ENCODE peak calls at places on chromosomes 5 and 9, in six cellular contexts. R, N, Q, F, E and D are unnamed samples.

GRCh38 chr5:157143127-157143959 is 678 bp upstream of the MED7 start:
- DNase-seq in R (peak; percentile 25), N (peak; percentile 43), Q (peak; percentile 63), F (peak; percentile 37), E (peak; percentile 38), D (peak; percentile 39)

GRCh38 chr9:92954078-92954861 is 6.9 kb downstream of the FGD3 start:
- DNase-seq in R (peak; percentile 18), N (no peak), Q (no peak), F (peak; percentile 65), E (no peak), D (peak; percentile 41)

GRCh38 chr9:116064970-116065369 is 88.6 kb upstream of the PAPPA start:
- DNase-seq in R (no peak), N (no peak), Q (no peak), F (no peak), E (no peak), D (no peak)

GRCh38 chr5:173907686-173908371 is 19.7 kb downstream of the CPEB4 start:
- DNase-seq in R (no peak), N (no peak), Q (no peak), F (peak; percentile 14), E (no peak), D (no peak)

GRCh38 chr9:71303351-71303750 is 181.9 kb upstream of the TRPM3 start:
- DNase-seq in R (peak; percentile 8), N (no peak), Q (no peak), F (no peak), E (no peak), D (no peak)

GRCh38 chr9:101026824-101027223 is 1.7 kb upstream of the PLPPR1 start:
- DNase-seq in R (no peak), N (no peak), Q (no peak), F (no peak), E (no peak), D (no peak)

GRCh38 chr5:120413706-120414105 is 50.4 kb upstream of the PRR16 start:
- DNase-seq in R (peak; percentile 53), N (no peak), Q (no peak), F (no peak), E (no peak), D (no peak)

GRCh38 chr9:20513126-20513913 is 109.0 kb downstream of the MLLT3 start:
- DNase-seq in R (no peak), N (no peak), Q (no peak), F (no peak), E (no peak), D (no peak)

GRCh38 chr9:27467486-27467885 is 56.6 kb upstream of the IFNK start:
- DNase-seq in R (no peak), N (no peak), Q (no peak), F (no peak), E (no peak), D (no peak)

DNA sequence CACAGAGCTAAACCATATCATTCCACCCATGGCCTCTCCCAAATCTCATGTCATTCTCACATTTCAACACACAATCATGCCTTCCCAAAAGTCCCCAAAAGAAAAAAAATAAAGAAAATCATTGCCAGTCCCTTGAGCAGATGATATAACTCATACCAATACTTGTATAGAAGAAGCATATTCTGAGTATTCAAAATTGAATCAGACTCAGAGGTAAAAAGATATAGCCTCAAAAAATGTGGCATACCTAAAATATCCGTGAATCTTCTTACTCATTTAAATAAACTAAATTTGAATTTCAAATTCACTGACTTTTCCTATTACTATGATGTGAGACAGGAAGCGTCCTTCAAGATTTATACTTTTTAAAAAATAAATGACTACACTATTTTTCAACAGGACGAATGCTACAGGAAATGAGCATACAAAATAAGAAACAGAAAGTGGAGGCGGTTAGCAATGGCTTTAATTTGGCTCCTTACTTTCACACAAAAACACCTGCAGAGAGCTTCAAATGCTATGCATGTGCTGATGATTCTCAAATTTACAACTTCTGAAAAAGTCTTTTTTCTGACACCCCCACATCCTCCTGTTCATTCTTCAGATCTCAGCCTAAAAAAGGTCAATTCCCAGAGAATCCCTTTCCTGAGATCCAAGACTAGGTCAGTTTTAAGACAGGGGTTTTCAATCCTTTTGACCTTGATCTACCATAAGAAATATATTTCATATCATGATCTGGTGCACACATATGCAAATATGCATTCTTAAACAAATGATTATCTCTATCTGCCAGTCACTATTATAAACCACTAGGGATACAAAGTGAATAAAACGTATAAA is 39.6 kb upstream of the DMXL1 start:
- DNase-seq in R (no peak), N (no peak), Q (no peak), F (peak; percentile 82), E (no peak), D (peak; percentile 74)
- H3K4me3 ChIP-seq in R (no peak overlapping the region), N (no peak overlapping the region), Q (no peak overlapping the region), F (peak overlapping the region; percentile 10), E (no peak overlapping the region), D (no peak overlapping the region)

GRCh38 chr9:38622083-38622674 is 1.8 kb upstream of the ANKRD18A start:
- DNase-seq in R (no peak), N (no peak), Q (no peak), F (no peak), E (no peak), D (no peak)

GRCh38 chr9:38619556-38620447 is 594 bp downstream of the ANKRD18A start:
- DNase-seq in R (no peak), N (no peak), Q (no peak), F (peak; percentile 19), E (no peak), D (no peak)

GRCh38 chr9:38622961-38623360 is 2.6 kb upstream of the ANKRD18A start:
- DNase-seq in R (no peak), N (no peak), Q (no peak), F (no peak), E (no peak), D (no peak)

GRCh38 chr9:38621434-38622082 is 1.2 kb upstream of the ANKRD18A start:
- DNase-seq in R (no peak), N (no peak), Q (no peak), F (peak; percentile 62), E (no peak), D (peak; percentile 29)

GRCh38 chr9:38620483-38621433 is at the start of gene ANKRD18A:
- DNase-seq in R (peak; percentile 65), N (peak; percentile 37), Q (peak; percentile 65), F (peak; percentile 93), E (no peak), D (peak; percentile 57)
- TF ChIP-seq CTCF in R (peak; percentile 46), N (peak; percentile 3), Q (peak; percentile 11), F (peak; percentile 55), E (peak; percentile 50), D (peak; percentile 64)

GRCh38 chr5:119031905-119032304 is 39.0 kb upstream of the DMXL1 start:
- DNase-seq in R (no peak), N (no peak), Q (no peak), F (no peak), E (no peak), D (peak; percentile 37)
- H3K4me3 ChIP-seq in R (no peak overlapping the region), N (no peak overlapping the region), Q (no peak overlapping the region), F (no peak overlapping the region), E (no peak overlapping the region), D (no peak overlapping the region)

GRCh38 chr5:99686538-99686937 is 757.7 kb upstream of the CHD1 start:
- DNase-seq in R (no peak), N (no peak), Q (no peak), F (no peak), E (no peak), D (no peak)
- TF ChIP-seq CTCF in R (no peak), N (no peak), Q (no peak), F (no peak), E (no peak), D (no peak)

GRCh38 chr5:140159014-140159927 is 15.7 kb upstream of the CYSTM1 start:
- DNase-seq in R (no peak), N (no peak), Q (no peak), F (no peak), E (no peak), D (no peak)

GRCh38 chr5:140153255-140153654 is 21.7 kb upstream of the CYSTM1 start:
- DNase-seq in R (no peak), N (no peak), Q (no peak), F (no peak), E (no peak), D (no peak)

GRCh38 chr5:140160432-140160831 is 14.6 kb upstream of the CYSTM1 start:
- DNase-seq in R (no peak), N (no peak), Q (no peak), F (no peak), E (no peak), D (no peak)

GRCh38 chr5:140153905-140154304 is 21.1 kb upstream of the CYSTM1 start:
- DNase-seq in R (no peak), N (no peak), Q (no peak), F (no peak), E (no peak), D (no peak)

GRCh38 chr5:140157032-140157781 is 17.8 kb upstream of the CYSTM1 start:
- DNase-seq in R (peak; percentile 83), N (peak; percentile 87), Q (peak; percentile 92), F (peak; percentile 77), E (peak; percentile 84), D (peak; percentile 77)
- H3K4me3 ChIP-seq in R (peak overlapping the region; percentile 41), N (peak overlapping the region; percentile 55), Q (peak overlapping the region; percentile 14), F (peak overlapping the region; percentile 45), E (peak overlapping the region; percentile 11), D (peak overlapping the region; percentile 55)

GRCh38 chr9:96217358-96217755 is 84.6 kb downstream of the HSD17B3 start:
- DNase-seq in R (no peak), N (no peak), Q (peak; percentile 68), F (no peak), E (no peak), D (no peak)

GRCh38 chr9:96218821-96219614 is 83.0 kb downstream of the HSD17B3 start:
- DNase-seq in R (no peak), N (no peak), Q (peak; percentile 59), F (no peak), E (no peak), D (no peak)

GRCh38 chr9:96219615-96220257 is 82.2 kb downstream of the HSD17B3 start:
- DNase-seq in R (peak; percentile 26), N (peak; percentile 78), Q (peak; percentile 80), F (no peak), E (no peak), D (no peak)

GRCh38 chr9:96217756-96218693 is 84.0 kb downstream of the HSD17B3 start:
- DNase-seq in R (peak; percentile 63), N (peak; percentile 69), Q (peak; percentile 92), F (peak; percentile 69), E (peak; percentile 59), D (peak; percentile 64)

GRCh38 chr9:96222132-96222531 is 79.8 kb downstream of the HSD17B3 start:
- DNase-seq in R (no peak), N (no peak), Q (no peak), F (no peak), E (no peak), D (no peak)
- TF ChIP-seq CTCF in R (peak; percentile 58), N (peak; percentile 10), Q (no peak), F (peak; percentile 49), E (peak; percentile 19), D (peak; percentile 61)

DNA sequence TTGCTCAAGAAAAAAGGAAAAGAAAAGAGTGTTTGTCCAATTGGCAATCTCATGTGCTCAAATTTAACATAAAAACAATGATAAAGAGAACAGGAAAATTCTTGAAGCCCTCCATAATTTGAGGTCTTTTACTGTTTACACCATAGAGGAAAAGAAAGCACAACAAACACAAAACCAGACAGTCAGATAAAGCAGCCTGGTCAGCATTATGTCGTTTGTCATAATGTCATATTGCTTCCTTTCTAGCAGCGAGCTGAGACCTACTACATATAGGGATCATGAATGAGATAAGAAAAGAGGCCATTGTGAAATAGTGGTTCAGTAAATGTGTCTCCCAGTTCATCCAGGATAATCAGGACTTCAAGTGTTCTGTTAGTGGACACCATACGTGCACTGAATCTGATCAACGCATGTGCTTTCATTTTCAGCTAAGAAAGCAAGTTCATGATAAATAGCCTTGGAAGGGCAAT is 64.7 kb upstream of the SELENOP start:
- DNase-seq in R (peak; percentile 16), N (no peak), Q (no peak), F (peak; percentile 21), E (no peak), D (no peak)
- H3K4me3 ChIP-seq in R (no peak overlapping the region), N (peak overlapping the region; percentile 12), Q (no peak overlapping the region), F (no peak overlapping the region), E (no peak overlapping the region), D (no peak overlapping the region)

GRCh38 chr9:110068212-110068611 is 139.7 kb downstream of the C9orf152 start:
- DNase-seq in R (no peak), N (no peak), Q (no peak), F (no peak), E (no peak), D (no peak)
- TF ChIP-seq CTCF in R (peak; percentile 23), N (no peak), Q (no peak), F (no peak), E (no peak), D (no peak)